ENCODE peak calls at places on chromosomes 2 and 18, in ten cellular contexts. One of them, this sample, is unnamed.

GRCh38 chr2:229930656-229931055 is 8.4 kb downstream of the FBXO36 start:
- ATAC-seq in activated CD4-positive, CD25-positive, alpha-beta regulatory T cell treated with anti-CD3 and anti-CD28 coated beads, Interleukin-2, amount 50 U/mL, for 24 hours: no peak
- ATAC-seq in heart left ventricle: no peak
- ATAC-seq in T-helper 17 cell: no peak
- ATAC-seq in HepG2: no peak
- ATAC-seq in PC-3: peak
- ATAC-seq in activated B cell treated with CpG ODN at 0.5 μM for 24 hours: no peak
- ATAC-seq in A549: peak
- ATAC-seq in left cardiac atrium: no peak
- ATAC-seq in CD8-positive, alpha-beta T cell: no peak
- ATAC-seq in this sample: no peak

GRCh38 chr2:214075446-214075845 is 335.4 kb upstream of the VWC2L start:
- ATAC-seq in activated CD4-positive, CD25-positive, alpha-beta regulatory T cell treated with anti-CD3 and anti-CD28 coated beads, Interleukin-2, amount 50 U/mL, for 24 hours: no peak
- ATAC-seq in heart left ventricle: no peak
- ATAC-seq in T-helper 17 cell: no peak
- ATAC-seq in HepG2: no peak
- ATAC-seq in PC-3: no peak
- ATAC-seq in activated B cell treated with CpG ODN at 0.5 μM for 24 hours: no peak
- ATAC-seq in A549: no peak
- ATAC-seq in left cardiac atrium: no peak
- ATAC-seq in CD8-positive, alpha-beta T cell: no peak
- ATAC-seq in this sample: no peak

GRCh38 chr18:13495980-13496379 is 230.4 kb downstream of the FAM210A start:
- ATAC-seq in activated CD4-positive, CD25-positive, alpha-beta regulatory T cell treated with anti-CD3 and anti-CD28 coated beads, Interleukin-2, amount 50 U/mL, for 24 hours: no peak
- ATAC-seq in heart left ventricle: no peak
- ATAC-seq in T-helper 17 cell: no peak
- ATAC-seq in HepG2: no peak
- ATAC-seq in PC-3: no peak
- ATAC-seq in activated B cell treated with CpG ODN at 0.5 μM for 24 hours: no peak
- ATAC-seq in A549: no peak
- ATAC-seq in left cardiac atrium: no peak
- ATAC-seq in CD8-positive, alpha-beta T cell: no peak
- ATAC-seq in this sample: no peak

GRCh38 chr2:191692502-191693115 is 14.7 kb downstream of the NABP1 start:
- ATAC-seq in activated CD4-positive, CD25-positive, alpha-beta regulatory T cell treated with anti-CD3 and anti-CD28 coated beads, Interleukin-2, amount 50 U/mL, for 24 hours: no peak
- ATAC-seq in heart left ventricle: no peak
- ATAC-seq in T-helper 17 cell: no peak
- ATAC-seq in HepG2: no peak
- ATAC-seq in PC-3: no peak
- ATAC-seq in activated B cell treated with CpG ODN at 0.5 μM for 24 hours: no peak
- ATAC-seq in A549: no peak
- ATAC-seq in left cardiac atrium: no peak
- ATAC-seq in CD8-positive, alpha-beta T cell: no peak
- ATAC-seq in this sample: no peak

GRCh38 chr2:238027591-238028415 is 33.0 kb upstream of the SCLY start:
- ATAC-seq in activated CD4-positive, CD25-positive, alpha-beta regulatory T cell treated with anti-CD3 and anti-CD28 coated beads, Interleukin-2, amount 50 U/mL, for 24 hours: no peak
- ATAC-seq in heart left ventricle: peak
- ATAC-seq in T-helper 17 cell: no peak
- ATAC-seq in HepG2: no peak
- ATAC-seq in PC-3: no peak
- ATAC-seq in activated B cell treated with CpG ODN at 0.5 μM for 24 hours: no peak
- ATAC-seq in A549: no peak
- ATAC-seq in left cardiac atrium: no peak
- ATAC-seq in CD8-positive, alpha-beta T cell: no peak
- ATAC-seq in this sample: no peak

GRCh38 chr2:58906151-58906645 is 665.1 kb upstream of the FANCL start:
- ATAC-seq in activated CD4-positive, CD25-positive, alpha-beta regulatory T cell treated with anti-CD3 and anti-CD28 coated beads, Interleukin-2, amount 50 U/mL, for 24 hours: no peak
- ATAC-seq in heart left ventricle: no peak
- ATAC-seq in T-helper 17 cell: no peak
- ATAC-seq in HepG2: no peak
- ATAC-seq in PC-3: peak
- ATAC-seq in activated B cell treated with CpG ODN at 0.5 μM for 24 hours: no peak
- ATAC-seq in A549: no peak
- ATAC-seq in left cardiac atrium: no peak
- ATAC-seq in CD8-positive, alpha-beta T cell: no peak
- ATAC-seq in this sample: no peak

GRCh38 chr2:9262671-9263171 is 56.1 kb downstream of the ASAP2 start:
- ATAC-seq in activated CD4-positive, CD25-positive, alpha-beta regulatory T cell treated with anti-CD3 and anti-CD28 coated beads, Interleukin-2, amount 50 U/mL, for 24 hours: no peak
- ATAC-seq in heart left ventricle: peak
- ATAC-seq in T-helper 17 cell: no peak
- ATAC-seq in HepG2: peak
- ATAC-seq in PC-3: no peak
- ATAC-seq in activated B cell treated with CpG ODN at 0.5 μM for 24 hours: no peak
- ATAC-seq in A549: no peak
- ATAC-seq in left cardiac atrium: peak
- ATAC-seq in CD8-positive, alpha-beta T cell: no peak
- ATAC-seq in this sample: no peak

GRCh38 chr2:64311948-64312621 is 141.9 kb upstream of the LGALSL start:
- ATAC-seq in activated CD4-positive, CD25-positive, alpha-beta regulatory T cell treated with anti-CD3 and anti-CD28 coated beads, Interleukin-2, amount 50 U/mL, for 24 hours: no peak
- ATAC-seq in heart left ventricle: peak
- ATAC-seq in T-helper 17 cell: no peak
- ATAC-seq in HepG2: peak
- ATAC-seq in PC-3: peak
- ATAC-seq in activated B cell treated with CpG ODN at 0.5 μM for 24 hours: no peak
- ATAC-seq in A549: peak
- ATAC-seq in left cardiac atrium: peak
- ATAC-seq in CD8-positive, alpha-beta T cell: no peak
- ATAC-seq in this sample: no peak

GRCh38 chr2:18325118-18325517 is 235.3 kb downstream of the RDH14 start:
- ATAC-seq in activated CD4-positive, CD25-positive, alpha-beta regulatory T cell treated with anti-CD3 and anti-CD28 coated beads, Interleukin-2, amount 50 U/mL, for 24 hours: no peak
- ATAC-seq in heart left ventricle: no peak
- ATAC-seq in T-helper 17 cell: no peak
- ATAC-seq in HepG2: no peak
- ATAC-seq in PC-3: no peak
- ATAC-seq in activated B cell treated with CpG ODN at 0.5 μM for 24 hours: no peak
- ATAC-seq in A549: no peak
- ATAC-seq in left cardiac atrium: no peak
- ATAC-seq in CD8-positive, alpha-beta T cell: no peak
- ATAC-seq in this sample: no peak

GRCh38 chr18:9925369-9925768 is 11.6 kb downstream of the VAPA start:
- ATAC-seq in activated CD4-positive, CD25-positive, alpha-beta regulatory T cell treated with anti-CD3 and anti-CD28 coated beads, Interleukin-2, amount 50 U/mL, for 24 hours: no peak
- ATAC-seq in heart left ventricle: peak
- ATAC-seq in T-helper 17 cell: no peak
- ATAC-seq in HepG2: no peak
- ATAC-seq in PC-3: no peak
- ATAC-seq in activated B cell treated with CpG ODN at 0.5 μM for 24 hours: no peak
- ATAC-seq in A549: no peak
- ATAC-seq in left cardiac atrium: peak
- ATAC-seq in CD8-positive, alpha-beta T cell: no peak
- ATAC-seq in this sample: no peak

GRCh38 chr18:37631422-37631821 is 65.8 kb upstream of the CELF4 start:
- ATAC-seq in activated CD4-positive, CD25-positive, alpha-beta regulatory T cell treated with anti-CD3 and anti-CD28 coated beads, Interleukin-2, amount 50 U/mL, for 24 hours: no peak
- ATAC-seq in heart left ventricle: no peak
- ATAC-seq in T-helper 17 cell: no peak
- ATAC-seq in HepG2: no peak
- ATAC-seq in PC-3: no peak
- ATAC-seq in activated B cell treated with CpG ODN at 0.5 μM for 24 hours: no peak
- ATAC-seq in A549: no peak
- ATAC-seq in left cardiac atrium: no peak
- ATAC-seq in CD8-positive, alpha-beta T cell: no peak
- ATAC-seq in this sample: no peak

GRCh38 chr2:128279786-128280701 is 38.6 kb downstream of the HS6ST1 start:
- ATAC-seq in activated CD4-positive, CD25-positive, alpha-beta regulatory T cell treated with anti-CD3 and anti-CD28 coated beads, Interleukin-2, amount 50 U/mL, for 24 hours: no peak
- ATAC-seq in heart left ventricle: peak
- ATAC-seq in T-helper 17 cell: peak
- ATAC-seq in HepG2: no peak
- ATAC-seq in PC-3: no peak
- ATAC-seq in activated B cell treated with CpG ODN at 0.5 μM for 24 hours: peak
- ATAC-seq in A549: no peak
- ATAC-seq in left cardiac atrium: peak
- ATAC-seq in CD8-positive, alpha-beta T cell: no peak
- ATAC-seq in this sample: peak

GRCh38 chr2:177666408-177666807 is 273.8 kb downstream of the AGPS start:
- ATAC-seq in activated CD4-positive, CD25-positive, alpha-beta regulatory T cell treated with anti-CD3 and anti-CD28 coated beads, Interleukin-2, amount 50 U/mL, for 24 hours: no peak
- ATAC-seq in heart left ventricle: no peak
- ATAC-seq in T-helper 17 cell: no peak
- ATAC-seq in HepG2: no peak
- ATAC-seq in PC-3: no peak
- ATAC-seq in activated B cell treated with CpG ODN at 0.5 μM for 24 hours: no peak
- ATAC-seq in A549: no peak
- ATAC-seq in left cardiac atrium: no peak
- ATAC-seq in CD8-positive, alpha-beta T cell: no peak
- ATAC-seq in this sample: no peak

GRCh38 chr18:8701546-8702118 is 3.7 kb upstream of the MTCL1 start:
- ATAC-seq in activated CD4-positive, CD25-positive, alpha-beta regulatory T cell treated with anti-CD3 and anti-CD28 coated beads, Interleukin-2, amount 50 U/mL, for 24 hours: no peak
- ATAC-seq in heart left ventricle: no peak
- ATAC-seq in T-helper 17 cell: no peak
- ATAC-seq in HepG2: no peak
- ATAC-seq in PC-3: peak
- ATAC-seq in activated B cell treated with CpG ODN at 0.5 μM for 24 hours: no peak
- ATAC-seq in A549: peak
- ATAC-seq in left cardiac atrium: no peak
- ATAC-seq in CD8-positive, alpha-beta T cell: no peak
- ATAC-seq in this sample: no peak

GRCh38 chr2:75710220-75710576 is 517 bp downstream of the GCFC2 start:
- ATAC-seq in activated CD4-positive, CD25-positive, alpha-beta regulatory T cell treated with anti-CD3 and anti-CD28 coated beads, Interleukin-2, amount 50 U/mL, for 24 hours: no peak
- ATAC-seq in heart left ventricle: peak
- ATAC-seq in T-helper 17 cell: no peak
- ATAC-seq in HepG2: no peak
- ATAC-seq in PC-3: no peak
- ATAC-seq in activated B cell treated with CpG ODN at 0.5 μM for 24 hours: no peak
- ATAC-seq in A549: no peak
- ATAC-seq in left cardiac atrium: no peak
- ATAC-seq in CD8-positive, alpha-beta T cell: no peak
- ATAC-seq in this sample: no peak

GRCh38 chr2:191500566-191501389 is 177.2 kb upstream of the NABP1 start:
- ATAC-seq in activated CD4-positive, CD25-positive, alpha-beta regulatory T cell treated with anti-CD3 and anti-CD28 coated beads, Interleukin-2, amount 50 U/mL, for 24 hours: no peak
- ATAC-seq in heart left ventricle: peak
- ATAC-seq in T-helper 17 cell: no peak
- ATAC-seq in HepG2: peak
- ATAC-seq in PC-3: no peak
- ATAC-seq in activated B cell treated with CpG ODN at 0.5 μM for 24 hours: no peak
- ATAC-seq in A549: peak
- ATAC-seq in left cardiac atrium: peak
- ATAC-seq in CD8-positive, alpha-beta T cell: no peak
- ATAC-seq in this sample: peak